ENCODE peak calls at places on chromosomes 1 and 21, in seven cellular contexts. E, Z, P, K, R, N and C are unnamed samples.

GRCh38 chr1:31133368-31133767 is 67.9 kb upstream of the PUM1 start:
- DNase-seq in P (no peak), K (no peak), Z (no peak), E (no peak), N (no peak), R (no peak), C (no peak)

GRCh38 chr1:17158961-17159360 is 39.7 kb upstream of the PADI2 start:
- DNase-seq in R (no peak), N (no peak), Z (no peak), E (no peak), P (no peak), K (no peak), C (no peak)

GRCh38 chr1:234375672-234376071 is 2.4 kb downstream of the COA6 start:
- DNase-seq in R (no peak), K (no peak), Z (no peak), N (no peak), E (no peak), P (no peak), C (no peak)

GRCh38 chr1:197917813-197918646 is 858 bp downstream of the LHX9 start:
- DNase-seq in P (no peak), E (no peak), Z (no peak), R (no peak), K (no peak), N (peak), C (no peak)

GRCh38 chr1:174795806-174796205 is 203.9 kb upstream of the CACYBP start:
- DNase-seq in N (peak), P (no peak), E (no peak), R (no peak), K (no peak), Z (no peak), C (no peak)

GRCh38 chr1:62508187-62508758 is 71.4 kb downstream of the USP1 start:
- DNase-seq in K (no peak), E (no peak), Z (no peak), R (peak), N (peak), P (peak), C (peak)

GRCh38 chr1:153546796-153547559 is 1.4 kb upstream of the S100A4 start:
- DNase-seq in N (no peak), Z (no peak), E (peak), P (no peak), K (no peak), R (no peak), C (no peak)

GRCh38 chr1:231778009-231778719 is 151.6 kb downstream of the DISC1 start:
- DNase-seq in Z (no peak), E (no peak), N (no peak), R (no peak), K (no peak), P (no peak), C (no peak)

GRCh38 chr1:51731998-51732397 is 115.1 kb downstream of the OSBPL9 start:
- DNase-seq in Z (no peak), R (no peak), N (no peak), P (no peak), E (no peak), K (no peak), C (no peak)

GRCh38 chr21:15355066-15355465 is 290.3 kb upstream of the NRIP1 start:
- DNase-seq in R (no peak), E (no peak), Z (no peak), N (no peak), P (no peak), K (no peak), C (no peak)

GRCh38 chr1:21022279-21023040 is 154.2 kb downstream of the EIF4G3 start:
- DNase-seq in K (peak), E (no peak), Z (no peak), R (peak), P (peak), N (peak), C (peak)

GRCh38 chr1:22350987-22351756 is 100.5 kb upstream of the ZBTB40 start:
- DNase-seq in E (no peak), N (no peak), K (no peak), R (no peak), Z (no peak), P (no peak), C (no peak)

GRCh38 chr1:203291201-203292096 is 13.9 kb upstream of the BTG2 start:
- DNase-seq in E (no peak), R (no peak), N (peak), Z (no peak), P (no peak), K (no peak), C (no peak)

GRCh38 chr1:156090822-156091188 is 8.5 kb upstream of the MEX3A start:
- DNase-seq in Z (peak), K (peak), N (peak), P (peak), R (peak), E (peak), C (peak)

GRCh38 chr1:157437301-157437700 is 115.0 kb downstream of the FCRL5 start:
- DNase-seq in P (no peak), K (no peak), Z (no peak), R (no peak), E (no peak), N (no peak), C (no peak)

GRCh38 chr1:180951186-180951745 is 38.6 kb downstream of the KIAA1614 start:
- DNase-seq in P (no peak), R (no peak), K (no peak), N (no peak), E (no peak), Z (no peak), C (no peak)

GRCh38 chr1:224411766-224412165 is 22.8 kb downstream of the WDR26 start:
- DNase-seq in R (no peak), Z (no peak), E (no peak), N (no peak), K (no peak), P (no peak), C (no peak)

GRCh38 chr1:119909890-119910596 is 13.7 kb upstream of the ADAM30 start:
- DNase-seq in Z (no peak), E (no peak), K (no peak), P (no peak), R (no peak), N (no peak), C (no peak)

GRCh38 chr1:150009604-150010387 is 730 bp downstream of the OTUD7B start:
- DNase-seq in N (peak), Z (peak), P (peak), R (peak), E (peak), K (peak), C (peak)

GRCh38 chr21:35044770-35045538 is 4.1 kb downstream of the RUNX1 start:
- DNase-seq in Z (no peak), E (no peak), R (peak), K (no peak), P (no peak), N (no peak), C (no peak)

GRCh38 chr1:232880354-232880753 is 70.1 kb upstream of the NTPCR start:
- DNase-seq in E (peak), K (peak), R (no peak), N (peak), P (no peak), Z (no peak), C (no peak)

GRCh38 chr1:31663622-31664452 is 19.2 kb upstream of the PEF1 start:
- DNase-seq in E (peak), P (peak), N (peak), Z (no peak), K (peak), R (peak), C (peak)

GRCh38 chr21:27772816-27773215 is 805.9 kb upstream of the ADAMTS5 start:
- DNase-seq in R (no peak), E (no peak), N (no peak), K (no peak), P (no peak), Z (no peak), C (no peak)

GRCh38 chr1:114258074-114258473 is 104.4 kb upstream of the SYT6 start:
- DNase-seq in P (no peak), R (no peak), N (no peak), Z (no peak), K (no peak), E (no peak), C (no peak)

GRCh38 chr1:241636291-241636690 is 3.9 kb downstream of the CHML start:
- DNase-seq in K (no peak), P (no peak), N (no peak), R (no peak), Z (no peak), E (no peak), C (no peak)

GRCh38 chr21:31180256-31181088 is 142.2 kb upstream of the KRTAP19-8 start:
- DNase-seq in K (no peak), Z (no peak), R (no peak), N (peak), P (peak), E (no peak), C (no peak)

GRCh38 chr1:59879556-59879955 is 47.0 kb downstream of the CYP2J2 start:
- DNase-seq in R (no peak), Z (no peak), P (peak), N (peak), K (peak), E (peak), C (peak)

GRCh38 chr1:75969550-75969949 is 37.3 kb upstream of the ASB17 start:
- DNase-seq in K (no peak), P (no peak), E (no peak), R (no peak), Z (no peak), N (no peak), C (no peak)